ENCODE peak calls at places on chromosome 7, in seven cellular contexts. I, G, Z, R, X, J and E are unnamed samples.

GRCh38 chr7:11934766-11935165 is 102.8 kb upstream of the THSD7A start:
- DNase-seq in I (no peak), G (no peak), Z (no peak), R (no peak), X (no peak), J (no peak), E (no peak)

GRCh38 chr7:725223-726005 is 1.1 kb upstream of the DNAAF5 start:
- DNase-seq in I (no peak), G (no peak), Z (no peak), R (no peak), X (no peak), J (peak; percentile 65), E (no peak)

GRCh38 chr7:508461-509170 is 11.0 kb downstream of the PDGFA start:
- DNase-seq in I (no peak), G (no peak), Z (peak; percentile 3), R (no peak), X (no peak), J (no peak), E (no peak)

GRCh38 chr7:136941815-136942214 is 73.4 kb downstream of the CHRM2 start:
- DNase-seq in I (no peak), G (no peak), Z (no peak), R (no peak), X (no peak), J (no peak), E (no peak)

GRCh38 chr7:100126239-100126930 is 382 bp upstream of the MBLAC1 start:
- DNase-seq in I (no peak), G (no peak), Z (no peak), R (no peak), X (no peak), J (no peak), E (no peak)

GRCh38 chr7:75646551-75647102 is 92.1 kb downstream of the HIP1 start:
- DNase-seq in I (no peak), G (no peak), Z (no peak), R (no peak), X (no peak), J (no peak), E (no peak)

GRCh38 chr7:151126500-151127137 is 40.3 kb downstream of the AGAP3 start:
- DNase-seq in I (no peak), G (no peak), Z (no peak), R (no peak), X (no peak), J (no peak), E (no peak)

GRCh38 chr7:50706469-50706937 is 76.2 kb downstream of the GRB10 start:
- DNase-seq in I (no peak), G (no peak), Z (no peak), R (peak; percentile 22), X (no peak), J (no peak), E (no peak)

GRCh38 chr7:22173884-22174573 is 182.9 kb downstream of the RAPGEF5 start:
- DNase-seq in I (peak; percentile 30), G (no peak), Z (no peak), R (no peak), X (no peak), J (no peak), E (no peak)

GRCh38 chr7:93374345-93374940 is 142.3 kb downstream of the VPS50 start:
- DNase-seq in I (peak; percentile 15), G (no peak), Z (no peak), R (peak; percentile 45), X (peak; percentile 21), J (peak; percentile 13), E (no peak)

GRCh38 chr7:150978136-150978789 is at the start of gene KCNH2:
- DNase-seq in I (no peak), G (no peak), Z (no peak), R (no peak), X (no peak), J (no peak), E (no peak)

GRCh38 chr7:105088456-105088855 is 74.5 kb downstream of the KMT2E start:
- DNase-seq in I (no peak), G (no peak), Z (no peak), R (no peak), X (no peak), J (no peak), E (no peak)

GRCh38 chr7:139825666-139826290 is 3.3 kb upstream of the TBXAS1 start:
- DNase-seq in I (no peak), G (no peak), Z (no peak), R (no peak), X (no peak), J (peak; percentile 22), E (no peak)

GRCh38 chr7:50265968-50266694 is 38.4 kb upstream of the IKZF1 start:
- DNase-seq in I (no peak), G (no peak), Z (no peak), R (no peak), X (no peak), J (no peak), E (no peak)

GRCh38 chr7:142516038-142516501 is 233.2 kb upstream of the PRSS1 start:
- DNase-seq in I (peak; percentile 57), G (no peak), Z (no peak), R (peak; percentile 71), X (peak; percentile 76), J (no peak), E (no peak)

GRCh38 chr7:81725496-81726117 is 44.2 kb downstream of the HGF start:
- DNase-seq in I (no peak), G (no peak), Z (no peak), R (peak; percentile 28), X (no peak), J (peak; percentile 88), E (no peak)

GRCh38 chr7:54788664-54789063 is 29.7 kb upstream of the SEC61G start:
- DNase-seq in I (peak; percentile 54), G (no peak), Z (peak; percentile 18), R (peak; percentile 94), X (no peak), J (peak; percentile 79), E (peak; percentile 77)

GRCh38 chr7:25006225-25006624 is 26.2 kb upstream of the OSBPL3 start:
- DNase-seq in I (no peak), G (no peak), Z (no peak), R (no peak), X (no peak), J (no peak), E (no peak)

GRCh38 chr7:101707587-101707986 is 78.5 kb upstream of the MYL10 start:
- DNase-seq in I (no peak), G (no peak), Z (no peak), R (no peak), X (no peak), J (no peak), E (no peak)

GRCh38 chr7:23431596-23432284 is 38.6 kb downstream of the IGF2BP3 start:
- DNase-seq in I (no peak), G (no peak), Z (no peak), R (peak; percentile 20), X (no peak), J (no peak), E (no peak)

GRCh38 chr7:68729361-68729760 is 868.9 kb upstream of the AUTS2 start:
- DNase-seq in I (no peak), G (no peak), Z (no peak), R (no peak), X (no peak), J (no peak), E (no peak)

GRCh38 chr7:137324796-137325700 is 18.5 kb downstream of the PTN start:
- DNase-seq in I (no peak), G (no peak), Z (no peak), R (no peak), X (no peak), J (no peak), E (no peak)

GRCh38 chr7:137417464-137417863 is 73.9 kb upstream of the PTN start:
- DNase-seq in I (no peak), G (no peak), Z (no peak), R (no peak), X (no peak), J (no peak), E (no peak)

GRCh38 chr7:26857534-26858228 is 6.7 kb downstream of the SKAP2 start:
- DNase-seq in I (peak; percentile 15), G (peak; percentile 35), Z (no peak), R (no peak), X (no peak), J (no peak), E (no peak)

GRCh38 chr7:74115326-74115725 is 31.7 kb downstream of the LIMK1 start:
- DNase-seq in I (no peak), G (no peak), Z (no peak), R (peak; percentile 21), X (no peak), J (no peak), E (no peak)

GRCh38 chr7:27242580-27243339 is at the start of gene EVX1:
- DNase-seq in I (no peak), G (no peak), Z (no peak), R (peak; percentile 13), X (no peak), J (no peak), E (no peak)

GRCh38 chr7:98209166-98209920 is 1.9 kb upstream of the BHLHA15 start:
- DNase-seq in I (peak; percentile 7), G (no peak), Z (no peak), R (no peak), X (no peak), J (no peak), E (no peak)

GRCh38 chr7:146791344-146792300 is 675.0 kb downstream of the CNTNAP2 start:
- DNase-seq in I (no peak), G (no peak), Z (no peak), R (no peak), X (no peak), J (no peak), E (no peak)

GRCh38 chr7:123367508-123368122 is 166.8 kb downstream of the IQUB start:
- DNase-seq in I (peak; percentile 53), G (no peak), Z (peak; percentile 7), R (peak; percentile 46), X (peak; percentile 22), J (no peak), E (no peak)